ENCODE peak calls at places on chromosomes 16 and 17, in seven cellular contexts. One of them, this sample, is unnamed.

GRCh38 chr17:75288784-75289121 is 480 bp downstream of the SLC25A19 start:
- DNase-seq in H7: peak
- DNase-seq in H54: peak
- DNase-seq in NCI-H510A: peak
- DNase-seq in iris pigment epithelial cell: no peak
- DNase-seq in A549: no peak
- DNase-seq in EL: peak
- DNase-seq in this sample: peak

GRCh38 chr16:55120408-55120807 is 189.7 kb downstream of the IRX5 start:
- DNase-seq in H7: peak
- DNase-seq in H54: no peak
- DNase-seq in NCI-H510A: no peak
- DNase-seq in iris pigment epithelial cell: no peak
- DNase-seq in A549: peak
- DNase-seq in EL: no peak
- DNase-seq in this sample: no peak

GRCh38 chr16:4309102-4309832 is 6.6 kb upstream of the GLIS2 start:
- DNase-seq in H7: peak
- DNase-seq in H54: no peak
- DNase-seq in NCI-H510A: no peak
- DNase-seq in iris pigment epithelial cell: no peak
- DNase-seq in A549: no peak
- DNase-seq in EL: no peak
- DNase-seq in this sample: no peak

GRCh38 chr17:35761601-35762000 is 914 bp downstream of the C17orf50 start:
- DNase-seq in H7: no peak
- DNase-seq in H54: no peak
- DNase-seq in NCI-H510A: no peak
- DNase-seq in iris pigment epithelial cell: no peak
- DNase-seq in A549: no peak
- DNase-seq in EL: no peak
- DNase-seq in this sample: no peak

GRCh38 chr16:13680021-13680672 is 239.8 kb upstream of the ERCC4 start:
- DNase-seq in H7: no peak
- DNase-seq in H54: no peak
- DNase-seq in NCI-H510A: no peak
- DNase-seq in iris pigment epithelial cell: no peak
- DNase-seq in A549: peak
- DNase-seq in EL: no peak
- DNase-seq in this sample: no peak

GRCh38 chr16:79977974-79978836 is 377.7 kb upstream of the MAF start:
- DNase-seq in H7: no peak
- DNase-seq in H54: no peak
- DNase-seq in NCI-H510A: no peak
- DNase-seq in iris pigment epithelial cell: no peak
- DNase-seq in A549: no peak
- DNase-seq in EL: no peak
- DNase-seq in this sample: no peak

GRCh38 chr17:78921437-78921971 is 3.7 kb downstream of the TIMP2 start:
- DNase-seq in H7: no peak
- DNase-seq in H54: no peak
- DNase-seq in NCI-H510A: no peak
- DNase-seq in iris pigment epithelial cell: no peak
- DNase-seq in A549: no peak
- DNase-seq in EL: no peak
- DNase-seq in this sample: no peak

GRCh38 chr16:65426484-65426883 is 304.6 kb upstream of the CDH11 start:
- DNase-seq in H7: no peak
- DNase-seq in H54: no peak
- DNase-seq in NCI-H510A: no peak
- DNase-seq in iris pigment epithelial cell: peak
- DNase-seq in A549: no peak
- DNase-seq in EL: no peak
- DNase-seq in this sample: no peak

GRCh38 chr17:69265873-69266272 is 37.2 kb upstream of the ABCA10 start:
- DNase-seq in H7: no peak
- DNase-seq in H54: no peak
- DNase-seq in NCI-H510A: no peak
- DNase-seq in iris pigment epithelial cell: no peak
- DNase-seq in A549: no peak
- DNase-seq in EL: no peak
- DNase-seq in this sample: no peak

GRCh38 chr17:83145358-83145738 is 65.9 kb downstream of the METRNL start:
- DNase-seq in H7: no peak
- DNase-seq in H54: no peak
- DNase-seq in NCI-H510A: no peak
- DNase-seq in iris pigment epithelial cell: no peak
- DNase-seq in A549: no peak
- DNase-seq in EL: no peak
- DNase-seq in this sample: no peak

GRCh38 chr16:69927056-69927757 is 23.9 kb upstream of the CLEC18A start:
- DNase-seq in H7: peak
- DNase-seq in H54: no peak
- DNase-seq in NCI-H510A: no peak
- DNase-seq in iris pigment epithelial cell: peak
- DNase-seq in A549: no peak
- DNase-seq in EL: peak
- DNase-seq in this sample: no peak

GRCh38 chr17:33169580-33170285 is 123.4 kb downstream of the ASIC2 start:
- DNase-seq in H7: no peak
- DNase-seq in H54: no peak
- DNase-seq in NCI-H510A: no peak
- DNase-seq in iris pigment epithelial cell: peak
- DNase-seq in A549: peak
- DNase-seq in EL: peak
- DNase-seq in this sample: no peak

GRCh38 chr16:72845322-72846020 is 202.5 kb downstream of the ZFHX3 start:
- DNase-seq in H7: no peak
- DNase-seq in H54: no peak
- DNase-seq in NCI-H510A: no peak
- DNase-seq in iris pigment epithelial cell: no peak
- DNase-seq in A549: no peak
- DNase-seq in EL: no peak
- DNase-seq in this sample: no peak

GRCh38 chr17:2244545-2245525 is 58.8 kb downstream of the SMG6 start:
- DNase-seq in H7: peak
- DNase-seq in H54: peak
- DNase-seq in NCI-H510A: peak
- DNase-seq in iris pigment epithelial cell: peak
- DNase-seq in A549: peak
- DNase-seq in EL: peak
- DNase-seq in this sample: peak

GRCh38 chr16:31215287-31216115 is 1.4 kb downstream of the PYDC1 start:
- DNase-seq in H7: peak
- DNase-seq in H54: peak
- DNase-seq in NCI-H510A: peak
- DNase-seq in iris pigment epithelial cell: peak
- DNase-seq in A549: peak
- DNase-seq in EL: peak
- DNase-seq in this sample: peak

GRCh38 chr16:67800252-67801046 is 5.9 kb downstream of the RANBP10 start:
- DNase-seq in H7: peak
- DNase-seq in H54: no peak
- DNase-seq in NCI-H510A: no peak
- DNase-seq in iris pigment epithelial cell: no peak
- DNase-seq in A549: no peak
- DNase-seq in EL: no peak
- DNase-seq in this sample: no peak

GRCh38 chr17:20187049-20187448 is 177.9 kb downstream of the SPECC1 start:
- DNase-seq in H7: no peak
- DNase-seq in H54: no peak
- DNase-seq in NCI-H510A: no peak
- DNase-seq in iris pigment epithelial cell: peak
- DNase-seq in A549: no peak
- DNase-seq in EL: peak
- DNase-seq in this sample: peak

GRCh38 chr17:37642706-37643105 is 540 bp downstream of the DDX52 start:
- DNase-seq in H7: peak
- DNase-seq in H54: no peak
- DNase-seq in NCI-H510A: no peak
- DNase-seq in iris pigment epithelial cell: peak
- DNase-seq in A549: peak
- DNase-seq in EL: peak
- DNase-seq in this sample: peak

GRCh38 chr17:67030641-67031040 is 13.7 kb upstream of the CACNG1 start:
- DNase-seq in H7: no peak
- DNase-seq in H54: no peak
- DNase-seq in NCI-H510A: no peak
- DNase-seq in iris pigment epithelial cell: no peak
- DNase-seq in A549: no peak
- DNase-seq in EL: no peak
- DNase-seq in this sample: no peak

GRCh38 chr17:59825533-59826316 is 67.0 kb downstream of the TUBD1 start:
- DNase-seq in H7: no peak
- DNase-seq in H54: no peak
- DNase-seq in NCI-H510A: no peak
- DNase-seq in iris pigment epithelial cell: peak
- DNase-seq in A549: peak
- DNase-seq in EL: peak
- DNase-seq in this sample: peak

GRCh38 chr16:78878570-78878969 is 722.0 kb downstream of the MAF start:
- DNase-seq in H7: no peak
- DNase-seq in H54: no peak
- DNase-seq in NCI-H510A: no peak
- DNase-seq in iris pigment epithelial cell: no peak
- DNase-seq in A549: no peak
- DNase-seq in EL: no peak
- DNase-seq in this sample: no peak

GRCh38 chr16:75204410-75204758 is 2.6 kb downstream of the CTRB2 start:
- DNase-seq in H7: no peak
- DNase-seq in H54: no peak
- DNase-seq in NCI-H510A: no peak
- DNase-seq in iris pigment epithelial cell: no peak
- DNase-seq in A549: no peak
- DNase-seq in EL: no peak
- DNase-seq in this sample: no peak